ENCODE peak calls at places on chromosomes 12 and 14, in four cellular contexts. A is gastrocnemius medialis; R is activated naive CD4-positive, alpha-beta T cell; Q is amniotic stem cell. V is an unnamed sample.

GRCh38 chr14:102805454-102805891 is 28.2 kb downstream of the TRAF3 start:
- DNase-seq in A (no peak), Q (peak), R (no peak), V (no peak)

GRCh38 chr14:94001501-94002396 is 4.6 kb downstream of the CCDC197 start:
- DNase-seq in R (no peak), A (peak), Q (peak), V (peak)

GRCh38 chr14:89469210-89470198 is 52.5 kb upstream of the FOXN3 start:
- DNase-seq in R (no peak), Q (no peak), A (no peak), V (no peak)

GRCh38 chr14:34363733-34364134 is 98.3 kb downstream of the SPTSSA start:
- DNase-seq in Q (no peak), R (no peak), A (no peak), V (no peak)

GRCh38 chr14:29217813-29218450 is 451.3 kb downstream of the FOXG1 start:
- DNase-seq in Q (no peak), A (no peak), R (no peak), V (no peak)

GRCh38 chr14:96029089-96029650 is 10.0 kb upstream of the C14orf132 start:
- DNase-seq in A (no peak), Q (no peak), R (no peak), V (no peak)

GRCh38 chr12:2163172-2163927 is 110.6 kb downstream of the CACNA1C start:
- DNase-seq in Q (peak), R (no peak), A (peak), V (peak)

GRCh38 chr14:105486974-105487448 is 325 bp downstream of the CRIP1 start:
- DNase-seq in R (no peak), Q (no peak), A (no peak), V (no peak)

GRCh38 chr12:124531281-124531745 is 36.1 kb downstream of the NCOR2 start:
- DNase-seq in R (no peak), Q (no peak), A (no peak), V (no peak)

GRCh38 chr14:55382483-55382882 is 29.1 kb downstream of the ATG14 start:
- DNase-seq in A (no peak), Q (no peak), R (no peak), V (no peak)

GRCh38 chr14:69244946-69245345 is 15.0 kb upstream of the GALNT16 start:
- DNase-seq in Q (no peak), A (no peak), R (no peak), V (no peak)

GRCh38 chr14:48665077-48665784 is 920.9 kb downstream of the RPS29 start:
- DNase-seq in A (no peak), Q (no peak), R (no peak), V (no peak)

GRCh38 chr12:105252901-105253300 is 16.9 kb upstream of the APPL2 start:
- DNase-seq in A (no peak), Q (no peak), R (no peak), V (no peak)

GRCh38 chr14:104434214-104435076 is 145.1 kb upstream of the C14orf180 start:
- DNase-seq in R (no peak), A (no peak), Q (no peak), V (no peak)

GRCh38 chr12:53180931-53181645 is 363 bp upstream of the CSAD start:
- DNase-seq in Q (no peak), A (peak), R (peak), V (peak)

GRCh38 chr12:113874999-113875561 is 91.0 kb downstream of the RBM19 start:
- DNase-seq in R (no peak), A (no peak), Q (no peak), V (no peak)

GRCh38 chr12:15274561-15274967 is 47.7 kb upstream of the PTPRO start:
- DNase-seq in A (no peak), R (no peak), Q (no peak), V (no peak)

GRCh38 chr12:49956663-49957569 is 4.8 kb upstream of the AQP5 start:
- DNase-seq in R (no peak), Q (no peak), A (no peak), V (no peak)

GRCh38 chr12:52434096-52434733 is at the start of gene KRT75:
- DNase-seq in A (no peak), Q (no peak), R (no peak), V (no peak)

GRCh38 chr12:14774074-14774943 is 29.0 kb downstream of the WBP11 start:
- DNase-seq in Q (peak), A (peak), R (peak), V (peak)

GRCh38 chr14:77485901-77486678 is 12.5 kb downstream of the ISM2 start:
- DNase-seq in Q (no peak), R (no peak), A (no peak), V (no peak)

V was measured in C1 segment of cervical spinal cord.